ENCODE peak calls at places on chromosomes 1 and 21, in nine cellular contexts. B is NCI-H2171 treated with DMSO at 0.1 percent for 48 hours, F is Right ventricle myocardium superior, G is NCI-H1417, D is IMR-90, Q is dorsolateral prefrontal cortex, S is AG20443, T is T1000, N is activated T-cell treated with anti-CD3 and anti-CD28 coated beads for 24 hours. E is an unnamed sample.

GRCh38 chr1:162632234-162632666 is at the start of gene DDR2:
- DNase-seq in B (no peak), F (peak), G (no peak), D (peak), Q (no peak), S (peak), T (peak), N (no peak), E (peak)

GRCh38 chr1:45969866-45970265 is 162.6 kb downstream of the PIK3R3 start:
- DNase-seq in B (no peak), F (no peak), G (no peak), D (no peak), Q (no peak), S (no peak), T (no peak), N (no peak), E (no peak)

GRCh38 chr1:13585599-13585965 is 1.9 kb downstream of the PDPN start:
- DNase-seq in B (no peak), F (no peak), G (no peak), D (no peak), Q (no peak), S (no peak), T (no peak), N (no peak), E (no peak)

GRCh38 chr1:91673603-91674002 is 173.0 kb downstream of the CDC7 start:
- DNase-seq in B (no peak), F (no peak), G (no peak), D (no peak), Q (no peak), S (no peak), T (no peak), N (no peak), E (peak)

GRCh38 chr21:38626311-38626710 is 128.0 kb upstream of the ERG start:
- DNase-seq in B (no peak), F (no peak), G (no peak), D (no peak), Q (no peak), S (no peak), T (no peak), N (no peak), E (no peak)

GRCh38 chr21:20997308-20997632 is 939 bp upstream of the NCAM2 start:
- DNase-seq in B (no peak), F (peak), G (no peak), D (no peak), Q (peak), S (peak), T (no peak), N (no peak), E (no peak)

GRCh38 chr1:196651637-196652215 is at the start of gene CFH:
- DNase-seq in B (no peak), F (no peak), G (no peak), D (peak), Q (no peak), S (peak), T (no peak), N (no peak), E (peak)

GRCh38 chr1:116144151-116144550 is 33.0 kb downstream of the MAB21L3 start:
- DNase-seq in B (no peak), F (no peak), G (no peak), D (no peak), Q (no peak), S (no peak), T (no peak), N (no peak), E (no peak)

GRCh38 chr1:17831619-17832018 is 76.5 kb downstream of the ACTL8 start:
- DNase-seq in B (no peak), F (no peak), G (no peak), D (peak), Q (no peak), S (peak), T (no peak), N (no peak), E (peak)

GRCh38 chr1:115753371-115753770 is 15.1 kb downstream of the CASQ2 start:
- DNase-seq in B (no peak), F (no peak), G (no peak), D (no peak), Q (no peak), S (no peak), T (no peak), N (no peak), E (no peak)

GRCh38 chr1:1771096-1771495 is 7.2 kb downstream of the NADK start:
- DNase-seq in B (no peak), F (no peak), G (no peak), D (no peak), Q (no peak), S (no peak), T (no peak), N (no peak), E (no peak)

GRCh38 chr1:25549273-25550154 is 6.1 kb downstream of the LDLRAP1 start:
- DNase-seq in B (peak), F (no peak), G (peak), D (peak), Q (no peak), S (no peak), T (no peak), N (peak), E (peak)